ENCODE peak calls at places on chromosomes 1 and 21, in six cellular contexts. One of them, this sample, is unnamed.
A peak's percentile ranks its signal among the peaks of the same experiment; 100 is the strongest.

GRCh38 chr1:178740924-178741323 is 15.9 kb downstream of the RALGPS2 start:
- DNase-seq in adrenal gland: no peak
- DNase-seq in A549: no peak
- DNase-seq in uterus: no peak
- DNase-seq in tibial nerve: no peak
- DNase-seq in esophagus muscularis mucosa: no peak
- DNase-seq in this sample: no peak

GRCh38 chr1:235054466-235054865 is 74.2 kb downstream of the TOMM20 start:
- DNase-seq in adrenal gland: no peak
- DNase-seq in A549: no peak
- DNase-seq in uterus: no peak
- DNase-seq in tibial nerve: no peak
- DNase-seq in esophagus muscularis mucosa: no peak
- DNase-seq in this sample: no peak

GRCh38 chr1:198856601-198857000 is 217.8 kb downstream of the PTPRC start:
- DNase-seq in adrenal gland: no peak
- DNase-seq in uterus: no peak
- DNase-seq in tibial nerve: no peak
- DNase-seq in A549: no peak
- DNase-seq in esophagus muscularis mucosa: no peak
- DNase-seq in this sample: no peak

GRCh38 chr1:174836543-174836942 is 163.2 kb upstream of the CACYBP start:
- DNase-seq in adrenal gland: no peak
- DNase-seq in uterus: no peak
- DNase-seq in A549: no peak
- DNase-seq in esophagus muscularis mucosa: no peak
- DNase-seq in tibial nerve: no peak
- DNase-seq in this sample: no peak

GRCh38 chr1:153206631-153207030 is 3.4 kb downstream of the LELP1 start:
- DNase-seq in adrenal gland: no peak
- DNase-seq in uterus: no peak
- DNase-seq in A549: no peak
- DNase-seq in tibial nerve: no peak
- DNase-seq in esophagus muscularis mucosa: no peak
- DNase-seq in this sample: no peak

GRCh38 chr1:26537951-26538352 is 8.4 kb downstream of the RPS6KA1 start:
- DNase-seq in tibial nerve: no peak
- DNase-seq in uterus: no peak
- DNase-seq in adrenal gland: no peak
- DNase-seq in A549: peak; percentile 50
- DNase-seq in esophagus muscularis mucosa: no peak
- DNase-seq in this sample: no peak

GRCh38 chr1:47527653-47528272 is 89.9 kb downstream of the FOXD2 start:
- DNase-seq in A549: no peak
- DNase-seq in esophagus muscularis mucosa: no peak
- DNase-seq in uterus: no peak
- DNase-seq in tibial nerve: no peak
- DNase-seq in adrenal gland: no peak
- DNase-seq in this sample: no peak

GRCh38 chr1:194161591-194161990 is 975.2 kb upstream of the B3GALT2 start:
- DNase-seq in uterus: no peak
- DNase-seq in esophagus muscularis mucosa: no peak
- DNase-seq in adrenal gland: peak; percentile 32
- DNase-seq in A549: no peak
- DNase-seq in tibial nerve: no peak
- DNase-seq in this sample: no peak

GRCh38 chr1:93704063-93704462 is 22.4 kb upstream of the BCAR3 start:
- DNase-seq in uterus: no peak
- DNase-seq in esophagus muscularis mucosa: no peak
- DNase-seq in A549: no peak
- DNase-seq in tibial nerve: no peak
- DNase-seq in adrenal gland: no peak
- DNase-seq in this sample: no peak

GRCh38 chr1:231311696-231312095 is 26.0 kb downstream of the EXOC8 start:
- DNase-seq in A549: no peak
- DNase-seq in esophagus muscularis mucosa: no peak
- DNase-seq in adrenal gland: no peak
- DNase-seq in uterus: no peak
- DNase-seq in tibial nerve: no peak
- DNase-seq in this sample: no peak

GRCh38 chr1:169363046-169363756 is 4.4 kb downstream of the NME7 start:
- DNase-seq in esophagus muscularis mucosa: no peak
- DNase-seq in adrenal gland: no peak
- DNase-seq in A549: no peak
- DNase-seq in tibial nerve: no peak
- DNase-seq in uterus: no peak
- DNase-seq in this sample: no peak

GRCh38 chr1:220528679-220529529 is 968 bp downstream of the MARK1 start:
- DNase-seq in tibial nerve: peak; percentile 31
- DNase-seq in uterus: peak; percentile 17
- DNase-seq in A549: no peak
- DNase-seq in esophagus muscularis mucosa: peak; percentile 88
- DNase-seq in adrenal gland: peak; percentile 32
- DNase-seq in this sample: peak; percentile 10

GRCh38 chr1:206141996-206142395 is 24.8 kb upstream of the AVPR1B start:
- DNase-seq in adrenal gland: no peak
- DNase-seq in tibial nerve: no peak
- DNase-seq in A549: no peak
- DNase-seq in uterus: no peak
- DNase-seq in esophagus muscularis mucosa: peak; percentile 79
- DNase-seq in this sample: no peak

GRCh38 chr1:10692401-10693021 is 103.9 kb downstream of the CASZ1 start:
- DNase-seq in tibial nerve: no peak
- DNase-seq in A549: peak; percentile 52
- DNase-seq in esophagus muscularis mucosa: no peak
- DNase-seq in adrenal gland: no peak
- DNase-seq in uterus: no peak
- DNase-seq in this sample: no peak

GRCh38 chr1:233664254-233664653 is 50.3 kb downstream of the KCNK1 start:
- DNase-seq in adrenal gland: no peak
- DNase-seq in A549: no peak
- DNase-seq in uterus: no peak
- DNase-seq in esophagus muscularis mucosa: no peak
- DNase-seq in tibial nerve: no peak
- DNase-seq in this sample: no peak

GRCh38 chr1:46477153-46477929 is 12.3 kb upstream of the DMBX1 start:
- DNase-seq in uterus: peak; percentile 41
- DNase-seq in adrenal gland: peak; percentile 70
- DNase-seq in A549: peak; percentile 61
- DNase-seq in tibial nerve: peak; percentile 79
- DNase-seq in esophagus muscularis mucosa: peak; percentile 95
- DNase-seq in this sample: peak; percentile 72

GRCh38 chr1:18491168-18491567 is 10.4 kb downstream of the KLHDC7A start:
- DNase-seq in adrenal gland: no peak
- DNase-seq in A549: no peak
- DNase-seq in uterus: no peak
- DNase-seq in esophagus muscularis mucosa: no peak
- DNase-seq in tibial nerve: no peak
- DNase-seq in this sample: no peak

GRCh38 chr21:41135715-41136114 is 32.2 kb upstream of the BACE2 start:
- DNase-seq in uterus: no peak
- DNase-seq in adrenal gland: no peak
- DNase-seq in esophagus muscularis mucosa: no peak
- DNase-seq in tibial nerve: no peak
- DNase-seq in A549: no peak
- DNase-seq in this sample: no peak

GRCh38 chr1:218201004-218201403 is 84.1 kb upstream of the RRP15 start:
- DNase-seq in adrenal gland: no peak
- DNase-seq in uterus: no peak
- DNase-seq in tibial nerve: no peak
- DNase-seq in A549: no peak
- DNase-seq in esophagus muscularis mucosa: no peak
- DNase-seq in this sample: no peak

GRCh38 chr1:156750191-156750931 is 1.1 kb downstream of the HDGF start:
- DNase-seq in A549: peak; percentile 22
- DNase-seq in tibial nerve: no peak
- DNase-seq in uterus: peak; percentile 61
- DNase-seq in esophagus muscularis mucosa: no peak
- DNase-seq in adrenal gland: peak; percentile 54
- DNase-seq in this sample: peak; percentile 70

GRCh38 chr1:56469640-56470371 is 109.6 kb downstream of the PLPP3 start:
- DNase-seq in tibial nerve: no peak
- DNase-seq in adrenal gland: no peak
- DNase-seq in uterus: no peak
- DNase-seq in A549: no peak
- DNase-seq in esophagus muscularis mucosa: no peak
- DNase-seq in this sample: no peak

GRCh38 chr1:210907406-210907805 is 226.5 kb downstream of the KCNH1 start:
- DNase-seq in adrenal gland: no peak
- DNase-seq in esophagus muscularis mucosa: no peak
- DNase-seq in uterus: no peak
- DNase-seq in tibial nerve: no peak
- DNase-seq in A549: no peak
- DNase-seq in this sample: no peak

GRCh38 chr1:39609618-39610331 is 29.7 kb downstream of the HEYL start:
- DNase-seq in esophagus muscularis mucosa: no peak
- DNase-seq in tibial nerve: peak; percentile 61
- DNase-seq in adrenal gland: peak; percentile 36
- DNase-seq in A549: peak; percentile 69
- DNase-seq in uterus: peak; percentile 56
- DNase-seq in this sample: peak; percentile 70

GRCh38 chr1:183589836-183590224 is 429 bp downstream of the NCF2 start:
- DNase-seq in A549: no peak
- DNase-seq in adrenal gland: no peak
- DNase-seq in esophagus muscularis mucosa: no peak
- DNase-seq in tibial nerve: no peak
- DNase-seq in uterus: no peak
- DNase-seq in this sample: no peak

GRCh38 chr21:28856588-28857250 is 136.0 kb downstream of the LTN1 start:
- DNase-seq in uterus: no peak
- DNase-seq in esophagus muscularis mucosa: no peak
- DNase-seq in adrenal gland: no peak
- DNase-seq in A549: no peak
- DNase-seq in tibial nerve: no peak
- DNase-seq in this sample: no peak
- H3K27ac ChIP-seq in uterus: peak overlapping the region; percentile 78
- H3K27ac ChIP-seq in esophagus muscularis mucosa: peak overlapping the region; percentile 50
- H3K27ac ChIP-seq in adrenal gland: no peak overlapping the region
- H3K27ac ChIP-seq in A549: no peak overlapping the region
- H3K27ac ChIP-seq in tibial nerve: no peak overlapping the region
- H3K27ac ChIP-seq in this sample: no peak overlapping the region

DNA sequence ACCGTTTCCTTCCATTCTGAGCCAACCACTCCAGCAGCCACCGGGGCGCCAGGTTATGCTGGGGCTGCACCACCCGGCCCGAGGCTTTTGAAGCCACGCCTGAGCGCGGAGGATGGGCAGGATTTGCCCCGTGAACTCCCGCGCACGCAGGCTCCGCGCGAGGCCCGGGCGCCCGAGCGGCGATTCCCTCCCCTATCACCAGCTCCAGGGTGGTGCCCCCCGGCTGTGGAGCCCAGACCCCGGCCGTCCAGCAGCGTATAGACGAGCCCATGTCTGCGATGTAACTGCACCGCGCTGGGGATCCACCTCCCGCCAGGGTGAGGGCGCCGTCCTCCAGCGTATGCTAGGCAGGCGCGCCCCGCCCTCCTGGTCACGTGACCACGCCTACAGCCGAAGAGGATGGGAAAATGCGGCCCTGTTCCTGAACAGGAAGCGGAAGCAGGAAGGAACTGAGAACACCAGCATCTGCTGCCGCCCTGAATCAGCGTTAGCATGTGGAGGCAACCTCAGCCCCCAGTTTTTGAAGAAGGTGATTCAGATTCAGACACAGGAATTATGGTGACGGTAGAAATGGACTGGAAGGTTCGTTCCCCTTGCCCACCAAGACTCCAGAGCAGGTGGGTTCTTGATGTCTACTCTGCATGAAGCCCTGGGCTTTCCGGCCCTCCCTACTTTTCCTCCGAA is 46.0 kb downstream of the VPS26C start:
- DNase-seq in uterus: peak; percentile 95
- DNase-seq in A549: peak; percentile 94
- DNase-seq in tibial nerve: peak; percentile 96
- DNase-seq in esophagus muscularis mucosa: peak; percentile 99
- DNase-seq in adrenal gland: peak; percentile 95
- DNase-seq in this sample: peak; percentile 94
- TF ChIP-seq POLR2A in uterus: peak; percentile 63
- TF ChIP-seq POLR2A in A549: peak; percentile 94
- TF ChIP-seq POLR2A in tibial nerve: peak; percentile 66
- TF ChIP-seq POLR2A in esophagus muscularis mucosa: peak; percentile 1
- TF ChIP-seq POLR2A in adrenal gland: no peak
- TF ChIP-seq POLR2A in this sample: peak; percentile 49

GRCh38 chr1:226633541-226634155 is 85.1 kb downstream of the STUM start:
- DNase-seq in esophagus muscularis mucosa: no peak
- DNase-seq in A549: no peak
- DNase-seq in adrenal gland: no peak
- DNase-seq in tibial nerve: no peak
- DNase-seq in uterus: no peak
- DNase-seq in this sample: no peak
- H3K27ac ChIP-seq in esophagus muscularis mucosa: no peak overlapping the region
- H3K27ac ChIP-seq in A549: no peak overlapping the region
- H3K27ac ChIP-seq in adrenal gland: no peak overlapping the region
- H3K27ac ChIP-seq in tibial nerve: peak overlapping the region; percentile 85
- H3K27ac ChIP-seq in uterus: peak overlapping the region; percentile 52
- H3K27ac ChIP-seq in this sample: no peak overlapping the region

GRCh38 chr1:223142795-223143759 is at the start of gene TLR5:
- DNase-seq in A549: peak; percentile 71
- DNase-seq in uterus: peak; percentile 82
- DNase-seq in tibial nerve: peak; percentile 83
- DNase-seq in esophagus muscularis mucosa: peak; percentile 96
- DNase-seq in adrenal gland: peak; percentile 84
- DNase-seq in this sample: peak; percentile 90
- TF ChIP-seq POLR2A in A549: peak; percentile 46
- TF ChIP-seq POLR2A in uterus: peak; percentile 49
- TF ChIP-seq POLR2A in tibial nerve: peak; percentile 9
- TF ChIP-seq POLR2A in esophagus muscularis mucosa: no peak
- TF ChIP-seq POLR2A in adrenal gland: no peak
- TF ChIP-seq POLR2A in this sample: peak; percentile 45

DNA sequence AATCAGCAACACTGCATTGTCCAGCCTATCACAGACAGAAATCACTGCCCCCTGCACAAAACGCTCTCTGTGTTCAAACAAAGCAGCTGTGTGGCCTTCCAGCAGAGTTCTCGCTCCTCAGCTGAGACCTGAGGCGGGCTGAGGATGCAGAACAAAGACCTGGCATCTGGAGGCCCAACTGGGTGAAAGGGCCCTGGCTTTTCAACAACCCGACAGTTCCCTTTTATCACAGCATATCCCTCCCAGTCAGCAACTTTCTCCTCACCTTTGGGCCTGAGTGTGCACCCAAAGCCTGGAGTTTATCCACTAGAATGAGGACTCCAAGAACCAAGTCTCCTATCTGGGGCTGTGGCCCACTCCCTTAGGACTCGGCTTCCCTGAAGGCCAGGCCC is 42.6 kb upstream of the A3GALT2 start:
- DNase-seq in A549: no peak
- DNase-seq in adrenal gland: no peak
- DNase-seq in esophagus muscularis mucosa: no peak
- DNase-seq in uterus: no peak
- DNase-seq in tibial nerve: no peak
- DNase-seq in this sample: peak; percentile 30
- H3K27ac ChIP-seq in A549: no peak overlapping the region
- H3K27ac ChIP-seq in adrenal gland: peak overlapping the region; percentile 78
- H3K27ac ChIP-seq in esophagus muscularis mucosa: peak overlapping the region; percentile 77
- H3K27ac ChIP-seq in uterus: peak overlapping the region; percentile 91
- H3K27ac ChIP-seq in tibial nerve: peak overlapping the region; percentile 88
- H3K27ac ChIP-seq in this sample: peak overlapping the region; percentile 68